ENCODE peak calls at places on chromosome 6, in seven cellular contexts. O, J, T, K, Y, X and H are unnamed samples.

GRCh38 chr6:134379086-134379485 is 61.2 kb upstream of the SGK1 start:
- DNase-seq in O (no peak), J (no peak), T (peak; percentile 73), K (no peak), Y (no peak), X (no peak), H (peak; percentile 61)

GRCh38 chr6:137793805-137794508 is 73.1 kb upstream of the TNFAIP3 start:
- DNase-seq in O (no peak), J (no peak), T (no peak), K (no peak), Y (no peak), X (no peak), H (no peak)

GRCh38 chr6:145225500-145225899 is 509.8 kb downstream of the EPM2A start:
- DNase-seq in O (no peak), J (no peak), T (no peak), K (no peak), Y (no peak), X (no peak), H (no peak)

GRCh38 chr6:143607168-143607567 is 70.6 kb upstream of the PHACTR2 start:
- DNase-seq in O (no peak), J (no peak), T (no peak), K (no peak), Y (no peak), X (no peak), H (no peak)

GRCh38 chr6:151313060-151313459 is 73.3 kb downstream of the AKAP12 start:
- DNase-seq in O (no peak), J (no peak), T (no peak), K (no peak), Y (peak; percentile 45), X (no peak), H (peak; percentile 65)

GRCh38 chr6:46090115-46091079 is 39.4 kb upstream of the ENPP4 start:
- DNase-seq in O (no peak), J (peak; percentile 36), T (peak; percentile 76), K (peak; percentile 78), Y (peak; percentile 66), X (peak; percentile 0), H (peak; percentile 74)

GRCh38 chr6:209432-210103 is 82.7 kb upstream of the DUSP22 start:
- DNase-seq in O (no peak), J (no peak), T (peak; percentile 88), K (no peak), Y (no peak), X (no peak), H (no peak)

GRCh38 chr6:85113934-85114582 is 335.8 kb upstream of the NT5E start:
- DNase-seq in O (no peak), J (no peak), T (no peak), K (no peak), Y (peak; percentile 19), X (no peak), H (no peak)

GRCh38 chr6:134564705-134565104 is 246.8 kb upstream of the SGK1 start:
- DNase-seq in O (no peak), J (no peak), T (no peak), K (no peak), Y (no peak), X (no peak), H (no peak)

GRCh38 chr6:104771258-104771832 is 88.4 kb downstream of the HACE1 start:
- DNase-seq in O (no peak), J (peak; percentile 3), T (no peak), K (peak; percentile 73), Y (peak; percentile 62), X (no peak), H (peak; percentile 24)